ENCODE peak calls at places on chromosome X, in seven cellular contexts. P, T, I, B, L, G and F are unnamed samples.

GRCh38 chrX:122546269-122546668 is 637.8 kb upstream of the GRIA3 start:
- DNase-seq in G (no peak), B (no peak), I (no peak), T (no peak), P (no peak), L (no peak), F (no peak)

GRCh38 chrX:136200466-136200865 is 50.7 kb downstream of the MAP7D3 start:
- DNase-seq in P (no peak), G (no peak), B (no peak), I (no peak), L (no peak), T (no peak), F (no peak)

GRCh38 chrX:15916704-15917084 is 62.1 kb upstream of the AP1S2 start:
- DNase-seq in G (no peak), P (no peak), T (no peak), L (no peak), I (no peak), B (no peak), F (no peak)

GRCh38 chrX:35006361-35006760 is 63.8 kb downstream of the FAM47B start:
- DNase-seq in G (no peak), P (no peak), L (no peak), I (no peak), B (no peak), T (no peak), F (no peak)

GRCh38 chrX:107686792-107687191 is 58.5 kb downstream of the PRPS1 start:
- DNase-seq in L (no peak), G (no peak), B (no peak), T (no peak), I (no peak), P (no peak), F (no peak)

GRCh38 chrX:41475166-41475565 is 28.0 kb downstream of the NYX start:
- DNase-seq in L (peak; percentile 14), G (peak; percentile 38), B (no peak), T (no peak), I (no peak), P (no peak), F (no peak)

GRCh38 chrX:30620980-30621716 is 32.1 kb upstream of the GK start:
- DNase-seq in P (no peak), B (no peak), T (peak; percentile 3), L (no peak), I (no peak), G (no peak), F (no peak)

GRCh38 chrX:17496407-17496806 is 121.4 kb downstream of the NHS start:
- DNase-seq in T (no peak), P (peak; percentile 37), B (no peak), I (no peak), G (no peak), L (no peak), F (no peak)

GRCh38 chrX:71082253-71082652 is 13.4 kb upstream of the FOXO4 start:
- DNase-seq in L (no peak), T (no peak), I (no peak), B (no peak), P (no peak), G (no peak), F (no peak)

GRCh38 chrX:7334253-7334935 is 186.4 kb upstream of the PUDP start:
- DNase-seq in P (no peak), I (no peak), L (no peak), B (peak; percentile 70), T (no peak), G (no peak), F (no peak)

GRCh38 chrX:97199501-97199900 is 315.8 kb downstream of the RPA4 start:
- DNase-seq in I (no peak), B (no peak), G (no peak), P (no peak), T (no peak), L (no peak), F (no peak)

GRCh38 chrX:79452879-79453278 is 85.7 kb upstream of the ITM2A start:
- DNase-seq in G (no peak), T (no peak), B (no peak), P (no peak), L (no peak), I (no peak), F (no peak)

GRCh38 chrX:109533631-109534030 is 3.0 kb upstream of the NXT2 start:
- DNase-seq in B (no peak), T (no peak), G (no peak), I (no peak), P (no peak), L (no peak), F (no peak)

GRCh38 chrX:9807355-9808182 is 21.3 kb downstream of the SHROOM2 start:
- DNase-seq in G (no peak), L (no peak), B (no peak), T (no peak), I (no peak), P (no peak), F (no peak)

GRCh38 chrX:7133036-7133412 is 14.5 kb upstream of the STS start:
- DNase-seq in G (no peak), L (no peak), P (no peak), I (no peak), B (no peak), T (no peak), F (no peak)

GRCh38 chrX:11261260-11261659 is 32.0 kb upstream of the AMELX start:
- DNase-seq in B (peak; percentile 0), G (no peak), T (no peak), L (no peak), P (no peak), I (no peak), F (no peak)

GRCh38 chrX:113929004-113929403 is 654.9 kb upstream of the HTR2C start:
- DNase-seq in P (no peak), I (no peak), G (peak; percentile 51), B (no peak), L (peak; percentile 41), T (no peak), F (peak; percentile 67)

GRCh38 chrX:76279007-76279406 is 106.1 kb downstream of the PBDC1 start:
- DNase-seq in L (peak; percentile 29), G (peak; percentile 47), B (peak; percentile 10), T (peak; percentile 7), I (peak; percentile 32), P (peak; percentile 0), F (peak; percentile 64)

GRCh38 chrX:17024896-17025295 is 78.4 kb downstream of the REPS2 start:
- DNase-seq in L (no peak), T (no peak), G (peak; percentile 24), I (no peak), B (no peak), P (no peak), F (peak; percentile 82)

GRCh38 chrX:13506574-13506973 is 62.8 kb upstream of the EGFL6 start:
- DNase-seq in L (peak; percentile 41), T (peak; percentile 23), P (no peak), B (peak; percentile 6), I (peak; percentile 59), G (peak; percentile 31), F (no peak)

GRCh38 chrX:20530319-20530979 is 263.7 kb upstream of the RPS6KA3 start:
- DNase-seq in B (peak; percentile 46), G (peak; percentile 55), T (no peak), I (peak; percentile 24), P (peak; percentile 8), L (peak; percentile 79), F (peak; percentile 35)

GRCh38 chrX:42096262-42096939 is 173.0 kb upstream of the CASK start:
- DNase-seq in B (peak; percentile 28), T (no peak), P (no peak), L (no peak), G (no peak), I (no peak), F (no peak)

GRCh38 chrX:13376857-13377441 is 57.1 kb upstream of the ATXN3L start:
- DNase-seq in B (peak; percentile 60), L (no peak), T (peak; percentile 66), G (no peak), I (no peak), P (peak; percentile 55), F (peak; percentile 98)

GRCh38 chrX:45035071-45035470 is 162.1 kb downstream of the KDM6A start:
- DNase-seq in T (no peak), I (no peak), P (no peak), B (no peak), L (no peak), G (no peak), F (no peak)

GRCh38 chrX:8808661-8809060 is 7.5 kb upstream of the FAM9A start:
- DNase-seq in G (no peak), T (no peak), P (no peak), B (no peak), L (no peak), I (no peak), F (no peak)

GRCh38 chrX:110216027-110216426 is 101.9 kb downstream of the AMMECR1 start:
- DNase-seq in T (no peak), P (no peak), I (no peak), B (no peak), L (no peak), G (no peak), F (no peak)

GRCh38 chrX:100447563-100448397 is 37.7 kb upstream of the PCDH19 start:
- DNase-seq in T (peak; percentile 15), L (peak; percentile 59), G (peak; percentile 53), B (peak; percentile 2), P (no peak), I (peak; percentile 46), F (no peak)

GRCh38 chrX:65690057-65690855 is 22.8 kb downstream of the MSN start:
- DNase-seq in P (no peak), I (no peak), B (peak; percentile 21), T (no peak), L (no peak), G (no peak), F (no peak)

GRCh38 chrX:131987252-131987651 is 35.9 kb upstream of the STK26 start:
- DNase-seq in P (no peak), G (no peak), T (no peak), B (no peak), L (no peak), I (peak; percentile 37), F (no peak)

GRCh38 chrX:118182050-118182449 is 65.4 kb upstream of the KLHL13 start:
- DNase-seq in B (no peak), G (no peak), P (no peak), I (no peak), L (no peak), T (no peak), F (no peak)

GRCh38 chrX:71532078-71532752 is 689 bp upstream of the OGT start:
- DNase-seq in P (no peak), G (no peak), I (no peak), B (peak; percentile 31), T (no peak), L (no peak), F (no peak)

GRCh38 chrX:2451456-2452316 is 49.1 kb downstream of the DHRSX start:
- DNase-seq in G (peak; percentile 44), B (peak; percentile 47), T (no peak), P (no peak), L (no peak), I (no peak), F (no peak)

GRCh38 chrX:50003927-50004326 is 81.5 kb downstream of the CLCN5 start:
- DNase-seq in I (no peak), T (no peak), L (no peak), B (no peak), P (no peak), G (no peak), F (no peak)

GRCh38 chrX:81174286-81174685 is 27.4 kb downstream of the HMGN5 start:
- DNase-seq in B (peak; percentile 18), I (no peak), T (peak; percentile 2), P (no peak), G (no peak), L (no peak), F (no peak)

GRCh38 chrX:107718156-107718621 is 57.4 kb downstream of the TSC22D3 start:
- DNase-seq in L (peak; percentile 61), G (peak; percentile 78), P (peak; percentile 23), I (peak; percentile 49), B (peak; percentile 67), T (no peak), F (no peak)